ENCODE peak calls at places on chromosomes 2 and 18, in four cellular contexts. One of them, this sample, is unnamed.

GRCh38 chr2:179936654-179937053 is 70.4 kb downstream of the CWC22 start:
- DNase-seq in K562: peak
- DNase-seq in HepG2: peak
- DNase-seq in GM12878: no peak
- DNase-seq in this sample: peak

GRCh38 chr18:22822024-22822423 is 111.1 kb upstream of the RBBP8 start:
- DNase-seq in K562: no peak
- DNase-seq in HepG2: no peak
- DNase-seq in GM12878: no peak
- DNase-seq in this sample: peak

GRCh38 chr2:100953406-100954043 is 48.6 kb upstream of the RPL31 start:
- DNase-seq in K562: no peak
- DNase-seq in HepG2: no peak
- DNase-seq in GM12878: no peak
- DNase-seq in this sample: no peak

GRCh38 chr2:23636412-23636811 is 251.4 kb downstream of the KLHL29 start:
- DNase-seq in K562: peak
- DNase-seq in HepG2: peak
- DNase-seq in GM12878: no peak
- DNase-seq in this sample: peak

GRCh38 chr2:27710640-27711430 is 47.1 kb downstream of the SLC4A1AP start:
- DNase-seq in K562: no peak
- DNase-seq in HepG2: no peak
- DNase-seq in GM12878: no peak
- DNase-seq in this sample: no peak

GRCh38 chr18:28409811-28410210 is 232.9 kb upstream of the CDH2 start:
- DNase-seq in K562: no peak
- DNase-seq in HepG2: no peak
- DNase-seq in GM12878: no peak
- DNase-seq in this sample: no peak

GRCh38 chr2:121776885-121777698 is 21.6 kb downstream of the TSN start:
- DNase-seq in K562: no peak
- DNase-seq in HepG2: no peak
- DNase-seq in GM12878: no peak
- DNase-seq in this sample: no peak

GRCh38 chr2:230774348-230774951 is 61.8 kb downstream of the CAB39 start:
- DNase-seq in K562: peak
- DNase-seq in HepG2: no peak
- DNase-seq in GM12878: no peak
- DNase-seq in this sample: no peak

GRCh38 chr2:85548608-85548900 is 9.6 kb downstream of the MAT2A start:
- DNase-seq in K562: no peak
- DNase-seq in HepG2: no peak
- DNase-seq in GM12878: no peak
- DNase-seq in this sample: no peak

GRCh38 chr2:213296270-213296669 is 12.0 kb downstream of the SPAG16 start:
- DNase-seq in K562: no peak
- DNase-seq in HepG2: no peak
- DNase-seq in GM12878: no peak
- DNase-seq in this sample: no peak

GRCh38 chr2:57180042-57180567 is 866.5 kb upstream of the VRK2 start:
- DNase-seq in K562: no peak
- DNase-seq in HepG2: no peak
- DNase-seq in GM12878: no peak
- DNase-seq in this sample: no peak

GRCh38 chr2:40401896-40402295 is 50.0 kb downstream of the SLC8A1 start:
- DNase-seq in K562: no peak
- DNase-seq in HepG2: no peak
- DNase-seq in GM12878: no peak
- DNase-seq in this sample: no peak
- TF ChIP-seq POLR2AphosphoS5 in K562: no peak
- TF ChIP-seq POLR2AphosphoS5 in HepG2: no peak
- TF ChIP-seq POLR2AphosphoS5 in GM12878: no peak
- TF ChIP-seq POLR2AphosphoS5 in this sample: no peak

GRCh38 chr2:150441226-150441625 is 46.2 kb downstream of the RND3 start:
- DNase-seq in K562: no peak
- DNase-seq in HepG2: no peak
- DNase-seq in GM12878: no peak
- DNase-seq in this sample: no peak

GRCh38 chr2:150442484-150442883 is 45.0 kb downstream of the RND3 start:
- DNase-seq in K562: no peak
- DNase-seq in HepG2: no peak
- DNase-seq in GM12878: no peak
- DNase-seq in this sample: no peak

GRCh38 chr2:150438654-150439053 is 48.8 kb downstream of the RND3 start:
- DNase-seq in K562: no peak
- DNase-seq in HepG2: no peak
- DNase-seq in GM12878: no peak
- DNase-seq in this sample: no peak
- TF ChIP-seq JUNB in K562: no peak
- TF ChIP-seq JUNB in HepG2: no peak
- TF ChIP-seq JUNB in GM12878: no peak
- TF ChIP-seq JUNB in this sample: no peak

GRCh38 chr2:47346669-47347068 is 56.3 kb upstream of the MSH2 start:
- DNase-seq in K562: no peak
- DNase-seq in HepG2: no peak
- DNase-seq in GM12878: no peak
- DNase-seq in this sample: no peak

GRCh38 chr2:47346107-47346506 is 56.8 kb upstream of the MSH2 start:
- DNase-seq in K562: no peak
- DNase-seq in HepG2: no peak
- DNase-seq in GM12878: no peak
- DNase-seq in this sample: peak

GRCh38 chr2:47339745-47340541 is 63.0 kb upstream of the MSH2 start:
- DNase-seq in K562: no peak
- DNase-seq in HepG2: peak
- DNase-seq in GM12878: no peak
- DNase-seq in this sample: no peak

GRCh38 chr2:47345584-47345913 is 57.4 kb upstream of the MSH2 start:
- DNase-seq in K562: no peak
- DNase-seq in HepG2: peak
- DNase-seq in GM12878: no peak
- DNase-seq in this sample: no peak

DNA sequence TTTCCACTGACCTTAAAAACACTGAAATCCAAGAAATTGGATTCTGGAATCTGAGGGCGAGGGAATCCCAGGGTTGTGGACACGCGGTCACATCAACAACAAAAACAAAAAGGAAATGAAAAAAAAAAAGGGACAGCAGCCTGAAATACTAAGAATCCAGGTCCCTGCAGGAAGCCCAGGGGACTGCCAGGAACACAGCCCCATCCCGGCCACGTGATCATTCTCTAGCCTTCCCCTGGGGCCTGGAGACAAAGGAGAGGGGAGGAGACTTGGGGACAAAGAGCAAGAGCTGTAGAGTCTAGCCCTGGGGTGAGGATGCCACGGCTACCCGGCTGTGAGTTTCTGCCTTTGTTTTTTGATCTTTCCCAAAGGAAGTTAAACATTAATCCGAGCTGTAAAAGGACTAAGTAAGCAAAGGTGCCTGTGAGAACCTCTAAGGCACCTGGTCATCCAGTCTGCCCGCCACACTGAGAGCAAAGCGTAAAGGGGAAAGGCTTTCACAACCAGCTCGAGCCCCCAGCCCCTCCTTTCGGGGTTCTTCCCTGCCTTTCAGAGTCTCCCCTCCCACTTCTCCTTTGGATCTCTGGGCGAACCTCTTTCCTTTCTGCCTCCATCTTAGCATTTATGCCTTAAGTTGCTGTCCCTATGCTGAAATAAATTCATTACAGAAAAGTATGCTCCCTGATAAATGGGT is 57.9 kb upstream of the MSH2 start:
- DNase-seq in K562: peak
- DNase-seq in HepG2: peak
- DNase-seq in GM12878: no peak
- DNase-seq in this sample: peak
- TF ChIP-seq POLR2AphosphoS5 in K562: no peak
- TF ChIP-seq POLR2AphosphoS5 in HepG2: peak
- TF ChIP-seq POLR2AphosphoS5 in GM12878: no peak
- TF ChIP-seq POLR2AphosphoS5 in this sample: peak

GRCh38 chr2:165573534-165574461 is 104.3 kb downstream of the CSRNP3 start:
- DNase-seq in K562: no peak
- DNase-seq in HepG2: peak
- DNase-seq in GM12878: no peak
- DNase-seq in this sample: peak
- TF ChIP-seq JUNB in K562: no peak
- TF ChIP-seq JUNB in HepG2: no peak
- TF ChIP-seq JUNB in GM12878: no peak
- TF ChIP-seq JUNB in this sample: no peak